ENCODE peak calls at places on chromosomes 6 and 20, in eight cellular contexts. One of them, this sample, is unnamed.
A peak's percentile ranks its signal among the peaks of the same experiment; 100 is the strongest.

GRCh38 chr6:118578617-118579016 is 30.5 kb downstream of the PLN start:
- DNase-seq in esophagus muscularis mucosa: no peak
- DNase-seq in K562: no peak
- DNase-seq in H1: no peak
- DNase-seq in transverse colon: no peak
- DNase-seq in suprapubic skin: no peak
- DNase-seq in sigmoid colon: no peak
- DNase-seq in GM12878: no peak
- DNase-seq in this sample: no peak

GRCh38 chr20:1368448-1369199 is 24.2 kb downstream of the FKBP1A start:
- DNase-seq in esophagus muscularis mucosa: peak; percentile 66
- DNase-seq in K562: no peak
- DNase-seq in H1: no peak
- DNase-seq in transverse colon: peak; percentile 27
- DNase-seq in suprapubic skin: no peak
- DNase-seq in sigmoid colon: no peak
- DNase-seq in GM12878: no peak
- DNase-seq in this sample: no peak

GRCh38 chr6:2192971-2193370 is 52.4 kb downstream of the GMDS start:
- DNase-seq in esophagus muscularis mucosa: no peak
- DNase-seq in K562: no peak
- DNase-seq in H1: no peak
- DNase-seq in transverse colon: no peak
- DNase-seq in suprapubic skin: no peak
- DNase-seq in sigmoid colon: no peak
- DNase-seq in GM12878: no peak
- DNase-seq in this sample: no peak

GRCh38 chr6:70706491-70707123 is 38.9 kb downstream of the SMAP1 start:
- DNase-seq in esophagus muscularis mucosa: no peak
- DNase-seq in K562: peak; percentile 49
- DNase-seq in H1: no peak
- DNase-seq in transverse colon: no peak
- DNase-seq in suprapubic skin: no peak
- DNase-seq in sigmoid colon: no peak
- DNase-seq in GM12878: no peak
- DNase-seq in this sample: no peak

GRCh38 chr6:122798099-122798641 is 9.1 kb downstream of the SMPDL3A start:
- DNase-seq in esophagus muscularis mucosa: no peak
- DNase-seq in K562: peak; percentile 6
- DNase-seq in H1: no peak
- DNase-seq in transverse colon: peak; percentile 81
- DNase-seq in suprapubic skin: no peak
- DNase-seq in sigmoid colon: no peak
- DNase-seq in GM12878: no peak
- DNase-seq in this sample: peak; percentile 78

GRCh38 chr6:16090452-16090851 is 38.4 kb upstream of the MYLIP start:
- DNase-seq in esophagus muscularis mucosa: no peak
- DNase-seq in K562: no peak
- DNase-seq in H1: no peak
- DNase-seq in transverse colon: no peak
- DNase-seq in suprapubic skin: no peak
- DNase-seq in sigmoid colon: no peak
- DNase-seq in GM12878: no peak
- DNase-seq in this sample: no peak

GRCh38 chr6:136784910-136785746 is 7.1 kb downstream of the MAP3K5 start:
- DNase-seq in esophagus muscularis mucosa: no peak
- DNase-seq in K562: peak; percentile 48
- DNase-seq in H1: no peak
- DNase-seq in transverse colon: peak; percentile 69
- DNase-seq in suprapubic skin: no peak
- DNase-seq in sigmoid colon: peak; percentile 78
- DNase-seq in GM12878: no peak
- DNase-seq in this sample: peak; percentile 61

GRCh38 chr20:38196592-38196991 is 31.5 kb upstream of the TGM2 start:
- DNase-seq in esophagus muscularis mucosa: no peak
- DNase-seq in K562: peak; percentile 71
- DNase-seq in H1: no peak
- DNase-seq in transverse colon: peak; percentile 14
- DNase-seq in suprapubic skin: no peak
- DNase-seq in sigmoid colon: peak; percentile 78
- DNase-seq in GM12878: no peak
- DNase-seq in this sample: no peak

GRCh38 chr6:169868458-169868857 is 117.0 kb downstream of the ERMARD start:
- DNase-seq in esophagus muscularis mucosa: no peak
- DNase-seq in K562: no peak
- DNase-seq in H1: no peak
- DNase-seq in transverse colon: peak; percentile 68
- DNase-seq in suprapubic skin: no peak
- DNase-seq in sigmoid colon: peak; percentile 65
- DNase-seq in GM12878: no peak
- DNase-seq in this sample: peak; percentile 57

GRCh38 chr6:34247481-34248197 is 1.2 kb downstream of the SMIM29 start:
- DNase-seq in esophagus muscularis mucosa: no peak
- DNase-seq in K562: peak; percentile 75
- DNase-seq in H1: no peak
- DNase-seq in transverse colon: no peak
- DNase-seq in suprapubic skin: no peak
- DNase-seq in sigmoid colon: peak; percentile 68
- DNase-seq in GM12878: no peak
- DNase-seq in this sample: no peak

GRCh38 chr6:73041051-73041450 is 184.2 kb downstream of the KHDC1L start:
- DNase-seq in esophagus muscularis mucosa: no peak
- DNase-seq in K562: no peak
- DNase-seq in H1: no peak
- DNase-seq in transverse colon: no peak
- DNase-seq in suprapubic skin: no peak
- DNase-seq in sigmoid colon: no peak
- DNase-seq in GM12878: no peak
- DNase-seq in this sample: no peak

GRCh38 chr6:131453803-131454202 is 119.2 kb upstream of the ARG1 start:
- DNase-seq in esophagus muscularis mucosa: no peak
- DNase-seq in K562: no peak
- DNase-seq in H1: no peak
- DNase-seq in transverse colon: no peak
- DNase-seq in suprapubic skin: no peak
- DNase-seq in sigmoid colon: no peak
- DNase-seq in GM12878: no peak
- DNase-seq in this sample: no peak

GRCh38 chr20:19549896-19550295 is 208.2 kb upstream of the RIN2 start:
- DNase-seq in esophagus muscularis mucosa: no peak
- DNase-seq in K562: no peak
- DNase-seq in H1: no peak
- DNase-seq in transverse colon: no peak
- DNase-seq in suprapubic skin: no peak
- DNase-seq in sigmoid colon: no peak
- DNase-seq in GM12878: no peak
- DNase-seq in this sample: no peak

GRCh38 chr6:71496018-71496800 is 207.6 kb downstream of the OGFRL1 start:
- DNase-seq in esophagus muscularis mucosa: no peak
- DNase-seq in K562: no peak
- DNase-seq in H1: no peak
- DNase-seq in transverse colon: peak; percentile 25
- DNase-seq in suprapubic skin: no peak
- DNase-seq in sigmoid colon: no peak
- DNase-seq in GM12878: peak; percentile 38
- DNase-seq in this sample: no peak

GRCh38 chr20:58065508-58066361 is 162.7 kb downstream of the ANKRD60 start:
- DNase-seq in esophagus muscularis mucosa: peak; percentile 60
- DNase-seq in K562: no peak
- DNase-seq in H1: no peak
- DNase-seq in transverse colon: no peak
- DNase-seq in suprapubic skin: no peak
- DNase-seq in sigmoid colon: no peak
- DNase-seq in GM12878: no peak
- DNase-seq in this sample: no peak
- TF ChIP-seq EP300 in esophagus muscularis mucosa: no peak
- TF ChIP-seq EP300 in K562: no peak
- TF ChIP-seq EP300 in H1: no peak
- TF ChIP-seq EP300 in transverse colon: no peak
- TF ChIP-seq EP300 in suprapubic skin: no peak
- TF ChIP-seq EP300 in sigmoid colon: no peak
- TF ChIP-seq EP300 in GM12878: no peak
- TF ChIP-seq EP300 in this sample: no peak

GRCh38 chr6:145091827-145092164 is 643.5 kb downstream of the EPM2A start:
- DNase-seq in esophagus muscularis mucosa: no peak
- DNase-seq in K562: no peak
- DNase-seq in H1: no peak
- DNase-seq in transverse colon: no peak
- DNase-seq in suprapubic skin: no peak
- DNase-seq in sigmoid colon: no peak
- DNase-seq in GM12878: no peak
- DNase-seq in this sample: no peak
- TF ChIP-seq CTCF in esophagus muscularis mucosa: no peak
- TF ChIP-seq CTCF in K562: no peak
- TF ChIP-seq CTCF in H1: no peak
- TF ChIP-seq CTCF in transverse colon: no peak
- TF ChIP-seq CTCF in suprapubic skin: no peak
- TF ChIP-seq CTCF in sigmoid colon: no peak
- TF ChIP-seq CTCF in GM12878: no peak
- TF ChIP-seq CTCF in this sample: no peak

GRCh38 chr6:110769923-110770322 is 45.3 kb downstream of the CDK19 start:
- DNase-seq in esophagus muscularis mucosa: no peak
- DNase-seq in K562: no peak
- DNase-seq in H1: no peak
- DNase-seq in transverse colon: no peak
- DNase-seq in suprapubic skin: no peak
- DNase-seq in sigmoid colon: no peak
- DNase-seq in GM12878: no peak
- DNase-seq in this sample: no peak
- TF ChIP-seq POLR2AphosphoS5 in esophagus muscularis mucosa: no peak
- TF ChIP-seq POLR2AphosphoS5 in K562: no peak
- TF ChIP-seq POLR2AphosphoS5 in H1: no peak
- TF ChIP-seq POLR2AphosphoS5 in transverse colon: no peak
- TF ChIP-seq POLR2AphosphoS5 in suprapubic skin: no peak
- TF ChIP-seq POLR2AphosphoS5 in sigmoid colon: no peak
- TF ChIP-seq POLR2AphosphoS5 in GM12878: no peak
- TF ChIP-seq POLR2AphosphoS5 in this sample: no peak

GRCh38 chr20:31678389-31679356 is 41.0 kb downstream of the COX4I2 start:
- DNase-seq in esophagus muscularis mucosa: no peak
- DNase-seq in K562: peak; percentile 46
- DNase-seq in H1: no peak
- DNase-seq in transverse colon: no peak
- DNase-seq in suprapubic skin: no peak
- DNase-seq in sigmoid colon: no peak
- DNase-seq in GM12878: no peak
- DNase-seq in this sample: peak; percentile 62
- TF ChIP-seq EP300 in esophagus muscularis mucosa: no peak
- TF ChIP-seq EP300 in K562: peak; percentile 5
- TF ChIP-seq EP300 in H1: no peak
- TF ChIP-seq EP300 in transverse colon: no peak
- TF ChIP-seq EP300 in suprapubic skin: no peak
- TF ChIP-seq EP300 in sigmoid colon: no peak
- TF ChIP-seq EP300 in GM12878: no peak
- TF ChIP-seq EP300 in this sample: no peak

GRCh38 chr6:99241905-99242534 is 107.5 kb downstream of the FAXC start:
- DNase-seq in esophagus muscularis mucosa: no peak
- DNase-seq in K562: peak; percentile 41
- DNase-seq in H1: no peak
- DNase-seq in transverse colon: no peak
- DNase-seq in suprapubic skin: no peak
- DNase-seq in sigmoid colon: no peak
- DNase-seq in GM12878: no peak
- DNase-seq in this sample: peak; percentile 34
- TF ChIP-seq CTCF in esophagus muscularis mucosa: no peak
- TF ChIP-seq CTCF in K562: peak; percentile 37
- TF ChIP-seq CTCF in H1: peak; percentile 56
- TF ChIP-seq CTCF in transverse colon: no peak
- TF ChIP-seq CTCF in suprapubic skin: peak; percentile 9
- TF ChIP-seq CTCF in sigmoid colon: no peak
- TF ChIP-seq CTCF in GM12878: peak; percentile 44
- TF ChIP-seq CTCF in this sample: peak; percentile 28

DNA sequence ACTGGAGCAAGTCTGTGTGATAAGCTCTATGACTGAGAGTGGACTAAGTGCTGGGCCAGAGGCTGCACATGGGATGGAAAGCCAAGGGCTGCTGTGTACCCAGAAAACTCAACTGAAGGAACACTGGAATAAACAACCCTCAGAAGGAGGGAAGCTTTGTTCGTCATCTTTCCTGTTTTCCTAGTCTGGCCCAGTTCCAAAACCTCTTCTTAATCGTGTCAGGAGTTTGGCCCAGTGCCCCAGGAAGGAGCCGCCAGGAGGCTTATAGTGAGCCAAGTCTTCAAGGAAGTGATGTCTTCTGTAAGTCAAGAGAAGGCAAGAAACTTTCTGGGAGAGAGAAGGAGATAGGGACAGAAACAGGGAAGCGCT is 23.3 kb upstream of the TOP1 start:
- DNase-seq in esophagus muscularis mucosa: peak; percentile 97
- DNase-seq in K562: peak; percentile 51
- DNase-seq in H1: no peak
- DNase-seq in transverse colon: peak; percentile 87
- DNase-seq in suprapubic skin: peak; percentile 93
- DNase-seq in sigmoid colon: peak; percentile 97
- DNase-seq in GM12878: no peak
- DNase-seq in this sample: peak; percentile 94
- TF ChIP-seq POLR2AphosphoS5 in esophagus muscularis mucosa: peak; percentile 56
- TF ChIP-seq POLR2AphosphoS5 in K562: no peak
- TF ChIP-seq POLR2AphosphoS5 in H1: no peak
- TF ChIP-seq POLR2AphosphoS5 in transverse colon: peak; percentile 74
- TF ChIP-seq POLR2AphosphoS5 in suprapubic skin: no peak
- TF ChIP-seq POLR2AphosphoS5 in sigmoid colon: peak; percentile 58
- TF ChIP-seq POLR2AphosphoS5 in GM12878: no peak
- TF ChIP-seq POLR2AphosphoS5 in this sample: peak; percentile 88

DNA sequence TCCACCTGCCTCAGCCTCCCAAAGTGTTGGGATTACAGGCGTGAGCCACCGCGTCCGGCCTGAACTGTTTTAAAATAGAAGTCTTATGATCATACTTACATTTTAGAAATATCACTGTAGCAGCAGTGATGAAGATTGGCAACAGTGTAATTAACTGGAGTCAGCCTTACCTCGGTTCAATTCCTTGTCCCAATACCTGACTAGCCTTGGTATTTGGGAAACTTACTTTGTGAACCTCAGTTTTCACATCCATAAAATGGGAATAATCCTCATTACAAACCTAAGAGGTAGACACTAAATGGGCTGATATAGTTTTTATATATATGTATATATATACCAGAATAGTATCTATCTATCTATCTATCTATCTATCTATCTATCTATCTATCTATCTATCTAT is 19.3 kb downstream of the PHF20 start:
- DNase-seq in esophagus muscularis mucosa: no peak
- DNase-seq in K562: no peak
- DNase-seq in H1: no peak
- DNase-seq in transverse colon: no peak
- DNase-seq in suprapubic skin: no peak
- DNase-seq in sigmoid colon: no peak
- DNase-seq in GM12878: no peak
- DNase-seq in this sample: no peak
- TF ChIP-seq EP300 in esophagus muscularis mucosa: no peak
- TF ChIP-seq EP300 in K562: no peak
- TF ChIP-seq EP300 in H1: no peak
- TF ChIP-seq EP300 in transverse colon: no peak
- TF ChIP-seq EP300 in suprapubic skin: no peak
- TF ChIP-seq EP300 in sigmoid colon: no peak
- TF ChIP-seq EP300 in GM12878: no peak
- TF ChIP-seq EP300 in this sample: no peak

DNA sequence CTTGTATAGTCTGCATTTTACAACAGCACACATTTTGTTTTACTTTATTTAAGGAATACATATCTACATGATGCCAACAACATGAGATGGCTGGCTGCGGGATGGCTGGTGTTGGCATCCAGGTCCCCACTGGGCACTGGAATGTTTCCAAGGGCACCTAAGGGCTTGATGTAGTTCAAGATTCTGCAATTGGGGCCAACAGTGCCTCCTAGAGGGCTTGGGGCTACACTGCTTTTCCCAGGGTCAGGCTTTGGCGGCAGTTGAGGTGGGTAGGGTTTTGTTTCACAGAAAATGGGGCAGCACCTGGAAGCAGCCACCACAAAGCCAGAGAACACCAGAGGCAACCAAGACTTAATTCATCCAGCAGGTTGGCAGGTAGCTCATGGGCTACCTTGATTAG is 202.2 kb upstream of the PRND start:
- DNase-seq in esophagus muscularis mucosa: no peak
- DNase-seq in K562: peak; percentile 16
- DNase-seq in H1: no peak
- DNase-seq in transverse colon: no peak
- DNase-seq in suprapubic skin: no peak
- DNase-seq in sigmoid colon: no peak
- DNase-seq in GM12878: no peak
- DNase-seq in this sample: no peak
- TF ChIP-seq CTCF in esophagus muscularis mucosa: no peak
- TF ChIP-seq CTCF in K562: peak; percentile 34
- TF ChIP-seq CTCF in H1: peak; percentile 82
- TF ChIP-seq CTCF in transverse colon: no peak
- TF ChIP-seq CTCF in suprapubic skin: no peak
- TF ChIP-seq CTCF in sigmoid colon: no peak
- TF ChIP-seq CTCF in GM12878: peak; percentile 52
- TF ChIP-seq CTCF in this sample: no peak

This sample was measured in stomach.